ENCODE peak calls at places on chromosomes 12 and 14, in six cellular contexts. O is left ventricle myocardium inferior; A is psoas muscle; T is PC-3; P is CD8-positive, alpha-beta T cell; H is choroid plexus epithelial cell. N is an unnamed sample.

GRCh38 chr14:53152627-53152908 is 555 bp downstream of the DDHD1 start:
- DNase-seq in P (no peak), A (no peak), H (peak; percentile 9), O (no peak), T (no peak), N (no peak)

GRCh38 chr12:1880153-1880845 is 38.2 kb downstream of the CACNA2D4 start:
- DNase-seq in H (no peak), O (no peak), A (peak; percentile 30), T (no peak), P (no peak), N (no peak)

GRCh38 chr12:21129906-21130305 is 1.1 kb upstream of the SLCO1B1 start:
- DNase-seq in O (no peak), T (no peak), H (peak; percentile 7), A (no peak), P (no peak), N (no peak)

GRCh38 chr12:63066136-63066535 is 84.9 kb downstream of the AVPR1A start:
- DNase-seq in A (no peak), P (no peak), T (no peak), H (no peak), O (no peak), N (no peak)

GRCh38 chr12:109134186-109134917 is 18.0 kb downstream of the ACACB start:
- DNase-seq in P (no peak), O (peak; percentile 58), T (peak; percentile 63), A (peak; percentile 90), H (peak; percentile 15), N (no peak)

GRCh38 chr12:131130311-131130911 is 176.7 kb downstream of the ADGRD1 start:
- DNase-seq in P (peak; percentile 42), O (no peak), T (no peak), A (no peak), H (no peak), N (no peak)

GRCh38 chr14:37746140-37746832 is 150.9 kb downstream of the TTC6 start:
- DNase-seq in P (no peak), T (peak; percentile 2), O (no peak), H (no peak), A (no peak), N (no peak)

GRCh38 chr12:14473707-14474287 is 93.9 kb downstream of the PLBD1 start:
- DNase-seq in A (no peak), T (peak; percentile 7), P (no peak), O (no peak), H (peak; percentile 30), N (no peak)

GRCh38 chr12:10191865-10192264 is 13.0 kb downstream of the TMEM52B start:
- DNase-seq in O (no peak), T (peak; percentile 95), H (peak; percentile 47), P (no peak), A (no peak), N (no peak)

GRCh38 chr12:96986883-96987523 is 79.9 kb downstream of the NEDD1 start:
- DNase-seq in T (peak; percentile 59), H (peak; percentile 45), P (no peak), A (no peak), O (no peak), N (peak; percentile 27)

GRCh38 chr12:121330692-121331091 is 21.5 kb downstream of the ANAPC5 start:
- DNase-seq in T (no peak), H (no peak), A (no peak), O (no peak), P (no peak), N (no peak)

GRCh38 chr12:117853600-117853999 is 115.2 kb downstream of the KSR2 start:
- DNase-seq in A (no peak), T (peak; percentile 98), P (no peak), H (no peak), O (no peak), N (no peak)

GRCh38 chr14:94373708-94374107 is 14.7 kb downstream of the SERPINA1 start:
- DNase-seq in H (peak; percentile 95), P (no peak), O (no peak), A (no peak), T (peak; percentile 73), N (no peak)

GRCh38 chr12:67811437-67812361 is 163.2 kb downstream of the DYRK2 start:
- DNase-seq in H (peak; percentile 26), P (no peak), A (no peak), O (no peak), T (peak; percentile 84), N (no peak)

GRCh38 chr12:59283012-59283411 is 312.8 kb upstream of the SLC16A7 start:
- DNase-seq in H (peak; percentile 2), A (no peak), P (no peak), O (no peak), T (no peak), N (no peak)

GRCh38 chr12:109900752-109901580 is 892 bp downstream of the TCHP start:
- DNase-seq in H (peak; percentile 9), T (peak; percentile 17), A (no peak), O (no peak), P (no peak), N (no peak)

GRCh38 chr14:76919811-76920571 is 93.8 kb downstream of the LRRC74A start:
- DNase-seq in T (peak; percentile 53), A (peak; percentile 71), H (peak; percentile 86), P (no peak), O (peak; percentile 48), N (peak; percentile 89)

GRCh38 chr12:102539651-102540553 is 59.5 kb upstream of the IGF1 start:
- DNase-seq in A (no peak), H (peak; percentile 66), T (no peak), O (no peak), P (no peak), N (no peak)

GRCh38 chr14:43755707-43756106 is 751.4 kb downstream of the FSCB start:
- DNase-seq in O (no peak), H (no peak), T (no peak), A (no peak), P (no peak), N (no peak)

GRCh38 chr14:73763396-73763795 is 49.2 kb upstream of the PNMA1 start:
- DNase-seq in A (no peak), H (no peak), T (no peak), P (no peak), O (no peak), N (no peak)

GRCh38 chr12:13573698-13574321 is 377.3 kb downstream of the EMP1 start:
- DNase-seq in H (peak; percentile 51), A (no peak), O (no peak), T (peak; percentile 52), P (no peak), N (no peak)

GRCh38 chr12:14938301-14938700 is at the start of gene ERP27:
- DNase-seq in P (no peak), A (no peak), O (no peak), H (no peak), T (no peak), N (no peak)

GRCh38 chr12:47818701-47819543 is 781 bp downstream of the HDAC7 start:
- DNase-seq in T (no peak), H (no peak), P (peak; percentile 68), O (peak; percentile 81), A (peak; percentile 87), N (no peak)

GRCh38 chr14:51869426-51870113 is 9.2 kb downstream of the GNG2 start:
- DNase-seq in T (no peak), P (peak; percentile 59), H (no peak), A (no peak), O (no peak), N (no peak)

GRCh38 chr14:94426526-94426925 is 26.1 kb downstream of the SERPINA11 start:
- DNase-seq in H (no peak), T (no peak), O (no peak), P (no peak), A (no peak), N (no peak)

GRCh38 chr12:82760423-82760822 is 73.7 kb downstream of the TMTC2 start:
- DNase-seq in O (no peak), P (no peak), A (no peak), T (no peak), H (no peak), N (no peak)

GRCh38 chr12:121248611-121249010 is 38.7 kb downstream of the P2RX4 start:
- DNase-seq in H (no peak), A (no peak), O (no peak), P (no peak), T (no peak), N (no peak)

GRCh38 chr12:27505124-27505523 is 18.9 kb upstream of the PPFIBP1 start:
- DNase-seq in O (no peak), T (no peak), A (no peak), P (no peak), H (peak; percentile 52), N (no peak)

GRCh38 chr12:100265732-100266131 is 1.1 kb downstream of the DEPDC4 start:
- DNase-seq in O (no peak), T (no peak), A (no peak), H (no peak), P (no peak), N (no peak)
- H3K4me3 ChIP-seq in O (no peak overlapping the region), T (no peak overlapping the region), A (no peak overlapping the region), H (no peak overlapping the region), P (no peak overlapping the region), N (no peak overlapping the region)

DNA sequence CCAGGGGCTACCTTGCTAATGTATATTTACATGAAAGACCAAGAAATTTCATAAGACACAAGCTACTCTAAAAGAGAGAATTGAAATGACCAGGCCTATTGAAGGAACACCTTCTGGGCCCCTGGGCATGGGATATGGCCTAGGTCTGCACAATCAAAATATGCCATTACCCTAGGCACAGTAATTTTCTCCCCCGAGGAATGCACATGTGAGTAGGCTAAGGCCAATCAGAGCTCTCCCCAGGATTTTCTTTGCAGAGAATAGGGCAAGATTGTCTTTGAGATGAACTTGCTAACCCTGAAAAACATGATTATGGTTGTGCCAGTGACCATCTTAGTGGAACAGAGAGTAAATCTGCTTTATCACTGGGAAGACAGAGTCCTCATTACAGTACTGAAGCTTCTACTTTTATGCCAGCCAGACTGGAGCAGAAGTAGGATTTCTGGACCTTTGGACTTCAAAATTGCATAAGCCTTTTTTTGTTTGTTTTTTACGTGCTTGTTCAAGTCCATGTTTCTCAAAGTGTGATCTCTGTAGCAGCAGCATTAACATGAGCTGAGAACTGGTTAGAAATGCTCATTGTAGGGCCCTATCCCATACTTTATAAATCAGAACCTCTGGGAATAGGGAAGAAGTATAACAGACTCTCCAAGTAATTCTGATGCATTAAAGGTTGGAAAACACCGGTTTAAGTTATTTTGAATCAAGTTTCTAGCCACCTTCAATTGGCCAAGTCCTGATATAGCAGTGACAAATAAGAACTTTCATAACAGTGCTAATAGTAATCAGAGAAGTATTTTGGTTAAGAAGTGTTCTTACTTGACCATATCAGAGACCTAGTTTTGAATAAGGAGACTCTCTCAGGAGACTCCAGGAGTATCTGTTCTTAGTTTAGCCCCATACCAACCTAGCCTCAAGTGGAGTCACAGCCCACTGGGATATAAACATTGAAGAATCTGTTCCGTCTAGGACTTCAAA is 112.9 kb downstream of the LMO3 start:
- DNase-seq in T (no peak), P (no peak), O (no peak), H (no peak), A (no peak), N (no peak)
- H3K4me3 ChIP-seq in T (no peak overlapping the region), P (no peak overlapping the region), O (no peak overlapping the region), H (no peak overlapping the region), A (no peak overlapping the region), N (no peak overlapping the region)

DNA sequence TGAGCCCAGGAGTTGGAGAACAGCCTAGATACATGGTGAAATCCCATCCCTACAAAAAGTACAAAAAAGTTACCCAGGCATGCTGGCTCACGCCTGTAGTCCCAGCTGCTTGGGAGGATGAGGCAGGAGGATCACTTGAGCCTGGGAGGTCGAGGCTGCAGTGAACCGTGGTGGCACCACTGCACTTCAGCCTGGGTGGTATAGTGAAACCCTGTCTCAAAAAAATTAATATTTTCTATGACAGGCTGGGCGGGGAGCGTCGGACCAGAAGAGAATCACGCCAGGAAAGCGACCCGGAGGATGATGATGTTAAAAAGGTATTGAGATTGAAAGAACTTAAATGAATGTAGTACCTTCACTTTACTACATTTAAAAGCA is 2.1 kb downstream of the PNN start:
- DNase-seq in O (no peak), P (no peak), A (no peak), H (no peak), T (no peak), N (no peak)
- H3K4me3 ChIP-seq in O (no peak overlapping the region), P (no peak overlapping the region), A (peak overlapping the region; percentile 90), H (no peak overlapping the region), T (peak overlapping the region; percentile 96), N (no peak overlapping the region)

GRCh38 chr12:114682920-114683708 is 861 bp downstream of the TBX3 start:
- DNase-seq in P (no peak), A (no peak), T (peak; percentile 47), O (no peak), H (peak; percentile 47), N (no peak)
- H3K4me3 ChIP-seq in P (peak overlapping the region; percentile 44), A (peak overlapping the region; percentile 78), T (peak overlapping the region; percentile 94), O (peak overlapping the region; percentile 78), H (peak overlapping the region; percentile 86), N (no peak overlapping the region)